ENCODE peak calls at places on chromosomes 6 and 20, in eight cellular contexts. M is progenitor cell of endocrine pancreas, A is GM04504, X is adipocyte, N is HL-60, T is ELR, J is occipital lobe, W is anterior cingulate cortex. I is an unnamed sample.

GRCh38 chr20:3805594-3806264 is 9.6 kb downstream of the CDC25B start:
- DNase-seq in M (no peak), A (no peak), J (no peak), W (no peak), N (no peak), T (peak), X (peak), I (no peak)

GRCh38 chr6:152318278-152318677 is 318.9 kb downstream of the SYNE1 start:
- DNase-seq in A (no peak), T (peak), W (no peak), X (peak), N (no peak), J (no peak), M (no peak), I (no peak)

GRCh38 chr20:53750827-53751393 is 157.3 kb upstream of the ZNF217 start:
- DNase-seq in W (peak), A (peak), X (peak), J (peak), M (no peak), T (peak), N (no peak), I (peak)

GRCh38 chr6:8819446-8819845 is 384.1 kb upstream of the SLC35B3 start:
- DNase-seq in J (no peak), A (no peak), N (no peak), W (no peak), X (no peak), T (no peak), M (no peak), I (no peak)

GRCh38 chr6:17519120-17519519 is 81.0 kb upstream of the FAM8A1 start:
- DNase-seq in W (no peak), X (peak), A (no peak), T (no peak), M (no peak), N (no peak), J (no peak), I (no peak)

GRCh38 chr6:41527721-41528408 is 18.3 kb upstream of the FOXP4 start:
- DNase-seq in T (no peak), W (no peak), A (no peak), M (no peak), N (no peak), X (peak), J (no peak), I (no peak)

GRCh38 chr20:57512432-57512831 is 12.5 kb downstream of the CTCFL start:
- DNase-seq in X (no peak), N (no peak), W (no peak), M (no peak), A (no peak), T (no peak), J (no peak), I (no peak)

GRCh38 chr6:43129434-43130194 is 41.5 kb upstream of the SRF start:
- DNase-seq in T (peak), M (no peak), J (no peak), X (peak), W (no peak), A (no peak), N (peak), I (no peak)

GRCh38 chr6:107862383-107862782 is 38.3 kb upstream of the SCML4 start:
- DNase-seq in T (no peak), A (no peak), J (no peak), X (no peak), M (no peak), N (no peak), W (no peak), I (no peak)

GRCh38 chr20:35307666-35308653 is 15.7 kb upstream of the FAM83C start:
- DNase-seq in M (no peak), W (peak), N (no peak), J (peak), X (peak), T (peak), A (peak), I (no peak)

GRCh38 chr6:39464067-39464466 is 141.6 kb upstream of the KCNK16 start:
- DNase-seq in M (no peak), J (no peak), X (no peak), N (no peak), A (no peak), T (no peak), W (no peak), I (no peak)

GRCh38 chr20:9068896-9069663 is at the start of gene PLCB4:
- DNase-seq in X (peak), T (peak), M (peak), A (no peak), W (peak), N (no peak), J (peak), I (no peak)

GRCh38 chr6:42361036-42361435 is 90.7 kb downstream of the TRERF1 start:
- DNase-seq in W (no peak), N (no peak), A (no peak), T (no peak), M (no peak), J (no peak), X (no peak), I (no peak)

GRCh38 chr20:13105864-13106457 is 97.2 kb downstream of the SPTLC3 start:
- DNase-seq in T (peak), J (no peak), X (peak), N (no peak), A (peak), W (no peak), M (no peak), I (no peak)

GRCh38 chr6:32462609-32463008 is 22.9 kb downstream of the HLA-DRA start:
- DNase-seq in W (no peak), X (peak), T (no peak), M (no peak), J (no peak), N (no peak), A (no peak), I (no peak)

GRCh38 chr20:52536841-52537400 is 345.3 kb upstream of the ZFP64 start:
- DNase-seq in T (peak), X (no peak), J (no peak), M (no peak), W (no peak), N (no peak), A (no peak), I (no peak)

GRCh38 chr6:90716345-90716744 is 129.5 kb upstream of the MAP3K7 start:
- DNase-seq in A (no peak), W (no peak), T (no peak), M (no peak), J (no peak), N (no peak), X (no peak), I (no peak)

GRCh38 chr6:125001684-125002083 is 39.4 kb downstream of the RNF217 start:
- DNase-seq in J (no peak), A (no peak), N (no peak), W (no peak), M (no peak), T (no peak), X (no peak), I (no peak)

GRCh38 chr6:138311268-138311667 is 66.4 kb upstream of the SMIM28 start:
- DNase-seq in T (no peak), W (no peak), M (no peak), X (no peak), A (no peak), J (no peak), N (no peak), I (no peak)

GRCh38 chr6:43747734-43748133 is 22.3 kb upstream of the VEGFA start:
- DNase-seq in W (no peak), A (no peak), T (no peak), N (no peak), J (no peak), X (no peak), M (no peak), I (no peak)

GRCh38 chr6:161023316-161023715 is 31.7 kb downstream of the MAP3K4 start:
- DNase-seq in M (no peak), N (no peak), T (no peak), J (no peak), A (peak), X (peak), W (no peak), I (no peak)

GRCh38 chr6:140415266-140415665 is 1040.8 kb upstream of the CITED2 start:
- DNase-seq in X (no peak), N (no peak), A (no peak), J (no peak), M (no peak), T (no peak), W (no peak), I (no peak)

GRCh38 chr20:53097371-53097770 is 125.2 kb downstream of the TSHZ2 start:
- DNase-seq in T (no peak), X (no peak), W (no peak), N (no peak), A (no peak), J (no peak), M (no peak), I (no peak)

GRCh38 chr6:30361661-30362060 is 16.7 kb downstream of the RPP21 start:
- DNase-seq in X (no peak), J (no peak), W (no peak), N (no peak), T (no peak), M (no peak), A (no peak), I (no peak)

GRCh38 chr6:121780325-121781313 is 345.2 kb downstream of the GJA1 start:
- DNase-seq in M (no peak), W (peak), A (peak), T (peak), N (no peak), J (peak), X (peak), I (no peak)

GRCh38 chr6:43509984-43510826 is at the start of gene LRRC73:
- DNase-seq in J (peak), N (peak), T (peak), W (peak), X (peak), M (peak), A (peak), I (no peak)

GRCh38 chr6:96450082-96450759 is 71.4 kb upstream of the UFL1 start:
- DNase-seq in J (no peak), A (no peak), M (no peak), X (no peak), T (no peak), N (no peak), W (peak), I (no peak)

GRCh38 chr6:33628401-33628964 is 7.4 kb downstream of the ITPR3 start:
- DNase-seq in A (no peak), X (no peak), T (no peak), N (no peak), M (no peak), W (no peak), J (no peak), I (no peak)

GRCh38 chr6:66896415-66896814 is 1189.4 kb upstream of the EYS start:
- DNase-seq in T (peak), J (no peak), X (no peak), W (no peak), N (no peak), A (no peak), M (no peak), I (no peak)

GRCh38 chr6:53982361-53983050 is 128.7 kb upstream of the MLIP start:
- DNase-seq in A (no peak), N (no peak), J (no peak), T (peak), M (no peak), X (no peak), W (no peak), I (no peak)

GRCh38 chr20:54219751-54220426 is 12.0 kb downstream of the PFDN4 start:
- DNase-seq in T (peak), N (no peak), M (no peak), X (peak), A (peak), J (no peak), W (no peak), I (no peak)

GRCh38 chr20:10282930-10283556 is 64.4 kb downstream of the SNAP25 start:
- DNase-seq in N (no peak), M (no peak), J (no peak), W (no peak), X (peak), A (peak), T (peak), I (no peak)

GRCh38 chr6:149234051-149234962 is 83.2 kb upstream of the TAB2 start:
- DNase-seq in T (peak), X (peak), W (no peak), J (no peak), A (no peak), N (no peak), M (no peak), I (no peak)

GRCh38 chr20:63590218-63591146 is 16.4 kb upstream of the HELZ2 start:
- DNase-seq in X (no peak), T (no peak), J (no peak), A (no peak), N (no peak), W (no peak), M (no peak), I (no peak)

GRCh38 chr20:23111944-23112342 is 25.8 kb upstream of the CD93 start:
- DNase-seq in T (no peak), N (no peak), M (no peak), X (no peak), W (no peak), A (no peak), J (no peak), I (no peak)

GRCh38 chr6:47094351-47094925 is 52.3 kb upstream of the ADGRF1 start:
- DNase-seq in M (no peak), J (no peak), A (no peak), N (no peak), T (peak), W (no peak), X (no peak), I (no peak)

GRCh38 chr20:40275738-40276137 is 413.3 kb downstream of the MAFB start:
- DNase-seq in X (no peak), J (no peak), M (no peak), T (no peak), W (no peak), N (no peak), A (no peak), I (no peak)

GRCh38 chr6:48151142-48151541 is 40.1 kb upstream of the PTCHD4 start:
- DNase-seq in X (peak), M (no peak), T (peak), N (no peak), J (no peak), W (no peak), A (peak), I (no peak)

GRCh38 chr6:126553856-126554255 is 213.9 kb downstream of the CENPW start:
- DNase-seq in M (no peak), X (peak), W (no peak), N (no peak), J (no peak), T (no peak), A (peak), I (no peak)

I was measured in NK-92 treated with Interleukin-12 subunit alpha and Interleukin-12 subunit beta, amount 100 ng/mL, for 24 hours.